ENCODE peak calls at places on chromosomes 1 and 21, in four cellular contexts. One of them, this sample, is unnamed. For H4K20me1, the result is how much of the 10 kb centered on the place peaks cover.

GRCh38 chr1:6982860-6983259 is 197.6 kb downstream of the CAMTA1 start:
- DNase-seq in HCT116: no peak
- DNase-seq in GM12878: no peak
- DNase-seq in H1: no peak
- DNase-seq in this sample: no peak

GRCh38 chr1:114707604-114708003 is 9.0 kb downstream of the NRAS start:
- DNase-seq in HCT116: no peak
- DNase-seq in GM12878: no peak
- DNase-seq in H1: no peak
- DNase-seq in this sample: no peak

GRCh38 chr1:226062558-226063361 is at the start of gene H3-3A:
- DNase-seq in HCT116: peak
- DNase-seq in GM12878: peak
- DNase-seq in H1: peak
- DNase-seq in this sample: peak

GRCh38 chr1:229753764-229754553 is 127.9 kb downstream of the URB2 start:
- DNase-seq in HCT116: no peak
- DNase-seq in H1: no peak
- DNase-seq in GM12878: no peak
- DNase-seq in this sample: no peak

GRCh38 chr21:31894441-31894840 is 21.6 kb downstream of the HUNK start:
- DNase-seq in H1: no peak
- DNase-seq in GM12878: no peak
- DNase-seq in HCT116: no peak
- DNase-seq in this sample: no peak

GRCh38 chr1:81377406-81377805 is 423.3 kb upstream of the ADGRL2 start:
- DNase-seq in H1: no peak
- DNase-seq in HCT116: no peak
- DNase-seq in GM12878: no peak
- DNase-seq in this sample: no peak

GRCh38 chr1:3864884-3865283 is 7.6 kb downstream of the DFFB start:
- DNase-seq in GM12878: peak
- DNase-seq in HCT116: no peak
- DNase-seq in H1: no peak
- DNase-seq in this sample: no peak

GRCh38 chr21:46585191-46585953 is 19.5 kb downstream of the S100B start:
- DNase-seq in GM12878: no peak
- DNase-seq in HCT116: no peak
- DNase-seq in H1: no peak
- DNase-seq in this sample: no peak

GRCh38 chr1:29754608-29755375 is 518.5 kb downstream of the PTPRU start:
- DNase-seq in GM12878: no peak
- DNase-seq in H1: no peak
- DNase-seq in HCT116: no peak
- DNase-seq in this sample: no peak

GRCh38 chr1:192951961-192952460 is 107.1 kb downstream of the UCHL5 start:
- DNase-seq in GM12878: peak
- DNase-seq in HCT116: no peak
- DNase-seq in H1: no peak
- DNase-seq in this sample: peak

GRCh38 chr1:221718391-221719277 is 23.3 kb downstream of the DUSP10 start:
- DNase-seq in GM12878: no peak
- DNase-seq in HCT116: no peak
- DNase-seq in H1: no peak
- DNase-seq in this sample: peak

GRCh38 chr1:242847390-242847993 is 323.0 kb upstream of the PLD5 start:
- DNase-seq in H1: no peak
- DNase-seq in GM12878: no peak
- DNase-seq in HCT116: no peak
- DNase-seq in this sample: no peak

GRCh38 chr1:3907621-3908165 is 7.6 kb upstream of the C1orf174 start:
- DNase-seq in HCT116: no peak
- DNase-seq in H1: no peak
- DNase-seq in GM12878: no peak
- DNase-seq in this sample: no peak

GRCh38 chr1:34129630-34130029 is 35.4 kb downstream of the CSMD2 start:
- DNase-seq in GM12878: no peak
- DNase-seq in H1: no peak
- DNase-seq in HCT116: no peak
- DNase-seq in this sample: no peak

GRCh38 chr1:181152892-181153633 is 64.6 kb downstream of the IER5 start:
- DNase-seq in H1: no peak
- DNase-seq in HCT116: no peak
- DNase-seq in GM12878: no peak
- DNase-seq in this sample: peak

GRCh38 chr21:41786521-41786987 is 19.7 kb upstream of the RIPK4 start:
- DNase-seq in GM12878: no peak
- DNase-seq in H1: no peak
- DNase-seq in HCT116: no peak
- DNase-seq in this sample: peak

GRCh38 chr1:88763649-88764406 is 79.8 kb downstream of the PKN2 start:
- DNase-seq in H1: no peak
- DNase-seq in HCT116: peak
- DNase-seq in GM12878: no peak
- DNase-seq in this sample: peak

GRCh38 chr1:92310185-92310597 is 11.3 kb downstream of the RPAP2 start:
- DNase-seq in H1: no peak
- DNase-seq in HCT116: no peak
- DNase-seq in GM12878: no peak
- DNase-seq in this sample: peak

GRCh38 chr1:101520302-101520701 is 283.5 kb downstream of the S1PR1 start:
- DNase-seq in H1: peak
- DNase-seq in HCT116: peak
- DNase-seq in GM12878: peak
- DNase-seq in this sample: peak

GRCh38 chr1:30713211-30713770 is 10.1 kb downstream of the MATN1 start:
- DNase-seq in HCT116: no peak
- DNase-seq in H1: no peak
- DNase-seq in GM12878: no peak
- DNase-seq in this sample: peak

GRCh38 chr1:56576880-56577858 is 2.2 kb downstream of the PLPP3 start:
- DNase-seq in GM12878: no peak
- DNase-seq in HCT116: peak
- DNase-seq in H1: no peak
- DNase-seq in this sample: peak

GRCh38 chr1:66996018-66996682 is 57.8 kb downstream of the SLC35D1 start:
- DNase-seq in HCT116: peak
- DNase-seq in H1: peak
- DNase-seq in GM12878: peak
- DNase-seq in this sample: peak

GRCh38 chr1:5810553-5811270 is 181.5 kb downstream of the NPHP4 start:
- DNase-seq in GM12878: no peak
- DNase-seq in H1: no peak
- DNase-seq in HCT116: no peak
- DNase-seq in this sample: no peak

GRCh38 chr1:88742546-88742945 is 58.5 kb downstream of the PKN2 start:
- DNase-seq in H1: no peak
- DNase-seq in GM12878: no peak
- DNase-seq in HCT116: no peak
- DNase-seq in this sample: peak

GRCh38 chr21:42443181-42443785 is 39.6 kb downstream of the UBASH3A start:
- DNase-seq in HCT116: no peak
- DNase-seq in GM12878: no peak
- DNase-seq in H1: no peak
- DNase-seq in this sample: no peak

GRCh38 chr21:18245493-18245967 is 897 bp downstream of the CHODL start:
- DNase-seq in H1: no peak
- DNase-seq in GM12878: no peak
- DNase-seq in HCT116: no peak
- DNase-seq in this sample: no peak

DNA sequence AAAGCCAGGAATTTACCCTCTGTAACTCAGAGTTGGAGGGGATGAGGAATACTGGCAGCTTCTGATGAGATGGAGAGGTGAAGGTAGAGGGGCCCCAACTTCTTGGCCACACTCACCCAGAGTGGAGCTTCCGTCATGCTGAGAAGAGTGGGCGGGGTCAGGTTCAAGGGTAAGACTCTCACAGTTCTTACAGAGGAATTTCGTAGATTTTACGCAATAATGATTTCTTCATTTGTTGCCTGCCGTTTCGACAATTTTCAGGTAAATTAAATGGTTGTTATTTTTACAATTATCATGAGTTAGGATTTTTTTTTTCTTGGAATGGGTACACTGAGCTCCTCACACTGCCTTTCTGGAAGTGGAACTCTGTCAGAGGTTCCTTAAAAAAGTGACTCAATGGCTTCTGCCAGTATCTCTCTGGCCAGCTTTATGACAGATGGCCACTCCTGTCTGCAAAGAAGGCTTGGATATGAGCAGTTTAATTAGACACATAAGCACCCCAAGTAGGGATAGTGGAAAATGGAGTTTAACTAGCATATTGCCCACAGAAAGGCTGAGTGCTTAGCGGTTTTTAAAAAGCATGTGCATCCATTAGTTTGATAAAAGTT is 13.8 kb upstream of the NLRP3 start:
- DNase-seq in HCT116: no peak
- DNase-seq in H1: no peak
- DNase-seq in GM12878: no peak
- DNase-seq in this sample: no peak
- H4K20me1 ChIP-seq in HCT116: under half
- H4K20me1 ChIP-seq in H1: under half
- H4K20me1 ChIP-seq in GM12878: under half
- H4K20me1 ChIP-seq in this sample: under half

GRCh38 chr1:185732941-185733340 is 1.2 kb upstream of the HMCN1 start:
- DNase-seq in H1: no peak
- DNase-seq in GM12878: no peak
- DNase-seq in HCT116: no peak
- DNase-seq in this sample: no peak

GRCh38 chr1:185733818-185734709 is at the start of gene HMCN1:
- DNase-seq in H1: peak
- DNase-seq in HCT116: peak
- DNase-seq in GM12878: no peak
- DNase-seq in this sample: peak

GRCh38 chr1:185734929-185735666 is 907 bp downstream of the HMCN1 start:
- DNase-seq in H1: no peak
- DNase-seq in HCT116: no peak
- DNase-seq in GM12878: no peak
- DNase-seq in this sample: peak

GRCh38 chr1:185731446-185731845 is 2.7 kb upstream of the HMCN1 start:
- DNase-seq in GM12878: no peak
- DNase-seq in HCT116: no peak
- DNase-seq in H1: no peak
- DNase-seq in this sample: no peak

GRCh38 chr1:185735667-185736105 is 1.5 kb downstream of the HMCN1 start:
- DNase-seq in H1: no peak
- DNase-seq in GM12878: no peak
- DNase-seq in HCT116: no peak
- DNase-seq in this sample: peak
- H3K4me3 ChIP-seq in H1: peak
- H3K4me3 ChIP-seq in GM12878: no peak
- H3K4me3 ChIP-seq in HCT116: no peak
- H3K4me3 ChIP-seq in this sample: peak

DNA sequence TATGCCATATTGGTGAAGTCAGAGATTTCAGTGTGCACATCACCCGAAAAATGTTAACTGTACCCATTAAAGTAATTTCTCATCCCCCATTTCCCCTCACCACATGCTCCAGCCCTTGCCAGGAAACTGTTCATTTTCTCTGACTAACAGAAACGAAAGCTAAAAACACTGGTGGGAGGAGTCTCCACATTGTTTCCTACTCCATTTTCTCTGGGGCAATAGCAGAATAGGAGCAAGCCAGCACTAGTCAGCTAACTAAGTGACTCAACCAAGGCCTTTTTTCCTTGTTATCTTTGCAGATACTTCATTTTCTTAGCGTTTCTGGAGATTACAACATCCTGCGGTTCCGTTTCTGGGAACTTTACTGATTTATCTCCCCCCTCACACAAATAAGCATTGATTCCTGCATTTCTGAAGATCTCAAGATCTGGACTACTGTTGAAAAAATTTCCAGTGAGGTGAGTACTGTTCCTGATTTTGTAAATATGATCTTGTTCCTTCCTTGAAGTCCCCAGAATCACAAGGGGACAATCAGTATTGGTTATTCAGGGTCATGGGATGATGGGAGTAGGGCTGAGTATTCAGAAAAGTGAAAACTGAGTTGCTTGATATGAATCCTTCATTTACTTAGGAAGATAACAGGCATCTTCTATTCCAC is at the start of gene IFI16:
- DNase-seq in H1: no peak
- DNase-seq in GM12878: peak
- DNase-seq in HCT116: no peak
- DNase-seq in this sample: peak
- TF ChIP-seq POLR2A in H1: no peak
- TF ChIP-seq POLR2A in GM12878: peak
- TF ChIP-seq POLR2A in HCT116: no peak
- TF ChIP-seq POLR2A in this sample: peak

GRCh38 chr1:47230692-47231313 is 1.2 kb downstream of the TAL1 start:
- DNase-seq in HCT116: no peak
- DNase-seq in H1: no peak
- DNase-seq in GM12878: no peak
- DNase-seq in this sample: no peak

GRCh38 chr1:47229031-47229831 is 2.8 kb downstream of the TAL1 start:
- DNase-seq in HCT116: no peak
- DNase-seq in GM12878: no peak
- DNase-seq in H1: no peak
- DNase-seq in this sample: no peak

GRCh38 chr1:47231314-47232186 is 475 bp downstream of the TAL1 start:
- DNase-seq in HCT116: no peak
- DNase-seq in H1: no peak
- DNase-seq in GM12878: peak
- DNase-seq in this sample: peak

GRCh38 chr1:47228644-47229030 is 3.4 kb downstream of the TAL1 start:
- DNase-seq in GM12878: no peak
- DNase-seq in H1: no peak
- DNase-seq in HCT116: no peak
- DNase-seq in this sample: no peak

DNA sequence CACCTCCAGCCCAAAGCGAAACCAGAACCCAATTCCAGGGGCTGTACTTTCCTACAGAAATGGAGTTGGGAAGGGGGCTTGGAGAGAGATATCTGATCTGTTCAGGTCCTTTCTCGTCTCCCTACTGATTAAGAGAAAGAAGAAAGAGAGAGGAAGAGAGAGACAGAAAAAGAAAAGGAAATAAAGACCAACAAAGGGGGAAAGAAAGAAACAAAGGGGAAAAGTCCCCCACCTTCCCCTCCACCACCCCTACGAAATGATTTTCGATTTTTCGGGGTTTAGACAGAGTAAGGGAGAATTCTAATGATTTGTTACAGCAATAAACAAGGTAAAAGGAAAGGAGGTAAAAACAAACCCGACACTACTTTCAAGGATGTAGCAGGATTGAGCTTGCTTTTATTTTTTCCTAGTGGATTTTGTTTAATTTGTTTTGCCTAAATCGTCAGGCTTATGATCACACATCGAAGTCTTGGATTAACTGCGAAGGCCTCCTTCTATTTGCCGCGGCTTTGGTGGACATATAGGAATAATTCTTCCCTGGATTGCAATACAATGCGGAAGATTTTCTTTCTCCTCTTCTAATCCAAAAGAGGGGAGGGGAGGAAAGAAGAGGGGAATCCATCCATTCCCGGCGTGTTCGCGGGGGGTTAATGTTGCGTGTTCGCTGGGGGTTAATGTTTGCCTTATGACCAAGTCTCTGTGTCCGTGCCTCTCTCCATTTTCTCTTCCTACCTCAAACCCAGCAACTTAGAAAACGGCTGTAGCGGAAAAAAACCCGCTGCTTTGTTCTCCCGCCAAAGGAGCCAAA is 1.9 kb downstream of the TAL1 start:
- DNase-seq in GM12878: no peak
- DNase-seq in H1: no peak
- DNase-seq in HCT116: no peak
- DNase-seq in this sample: no peak
- H4K20me1 ChIP-seq in GM12878: under half
- H4K20me1 ChIP-seq in H1: under half
- H4K20me1 ChIP-seq in HCT116: under half
- H4K20me1 ChIP-seq in this sample: under half